ENCODE peak calls at places on chromosomes 5 and 9, in ten cellular contexts. H is activated B cell treated with CpG ODN at 0.5 μM for 24 hours, O is progenitor cell of endocrine pancreas, L is CD14-positive monocyte, Y is MCF 10A, D is colonic mucosa, V is RWPE2, A is pancreas, S is GM12865, Z is body of pancreas. G is an unnamed sample.

GRCh38 chr9:121192959-121193645 is 8.6 kb downstream of the RAB14 start:
- DNase-seq in Z (no peak), A (no peak), O (no peak), V (no peak), L (no peak), S (no peak), H (no peak), D (no peak), Y (no peak), G (no peak)

GRCh38 chr9:86046930-86047341 is 52.4 kb downstream of the GOLM1 start:
- DNase-seq in D (no peak), S (no peak), H (no peak), Y (no peak), Z (no peak), L (no peak), O (no peak), V (no peak), A (no peak), G (no peak)

GRCh38 chr5:115831163-115831768 is 10.1 kb downstream of the ATG12 start:
- DNase-seq in V (no peak), S (peak; percentile 38), Z (no peak), L (no peak), H (no peak), A (no peak), Y (peak; percentile 63), D (no peak), O (no peak), G (peak; percentile 46)

GRCh38 chr9:132744881-132745761 is 74.9 kb downstream of the GTF3C4 start:
- DNase-seq in D (no peak), Z (no peak), S (no peak), O (no peak), L (no peak), V (no peak), Y (no peak), H (no peak), A (no peak), G (no peak)

GRCh38 chr9:105024529-105024928 is 96.6 kb upstream of the ABCA1 start:
- DNase-seq in Z (no peak), H (no peak), S (no peak), D (no peak), A (no peak), L (no peak), O (no peak), V (no peak), Y (no peak), G (no peak)

GRCh38 chr9:93081081-93081529 is 14.9 kb upstream of the CARD19 start:
- DNase-seq in H (no peak), D (peak; percentile 14), O (no peak), V (no peak), Y (no peak), S (no peak), Z (peak; percentile 4), L (no peak), A (no peak), G (no peak)

GRCh38 chr9:128408963-128409431 is 11.7 kb upstream of the CERCAM start:
- DNase-seq in H (no peak), D (no peak), A (no peak), Z (no peak), L (no peak), V (no peak), O (no peak), Y (no peak), S (no peak), G (no peak)

GRCh38 chr9:121842612-121842978 is 191.2 kb downstream of the DAB2IP start:
- DNase-seq in O (no peak), Z (no peak), L (no peak), S (no peak), V (no peak), Y (peak; percentile 42), D (no peak), H (no peak), A (no peak), G (no peak)

GRCh38 chr9:127714916-127715442 is 484 bp downstream of the PTRH1 start:
- DNase-seq in Z (peak; percentile 42), D (peak; percentile 53), A (peak; percentile 76), V (peak; percentile 63), S (no peak), O (no peak), H (peak; percentile 29), Y (no peak), L (no peak), G (peak; percentile 25)

GRCh38 chr5:73028991-73029540 is 73.2 kb downstream of the FCHO2 start:
- DNase-seq in S (no peak), V (no peak), D (no peak), Z (no peak), O (no peak), H (no peak), A (no peak), L (no peak), Y (no peak), G (no peak)

GRCh38 chr5:73027816-73028215 is 72.0 kb downstream of the FCHO2 start:
- DNase-seq in H (no peak), A (no peak), O (no peak), Z (no peak), D (no peak), Y (no peak), V (no peak), S (no peak), L (no peak), G (no peak)

GRCh38 chr5:73030995-73031394 is 75.2 kb downstream of the FCHO2 start:
- DNase-seq in Y (peak; percentile 66), L (no peak), O (peak; percentile 17), Z (no peak), V (no peak), A (no peak), D (no peak), H (no peak), S (no peak), G (peak; percentile 67)

GRCh38 chr5:73030531-73030930 is 74.7 kb downstream of the FCHO2 start:
- DNase-seq in H (no peak), A (no peak), O (no peak), V (no peak), L (no peak), Z (no peak), D (no peak), Y (peak; percentile 5), S (no peak), G (peak; percentile 29)

DNA sequence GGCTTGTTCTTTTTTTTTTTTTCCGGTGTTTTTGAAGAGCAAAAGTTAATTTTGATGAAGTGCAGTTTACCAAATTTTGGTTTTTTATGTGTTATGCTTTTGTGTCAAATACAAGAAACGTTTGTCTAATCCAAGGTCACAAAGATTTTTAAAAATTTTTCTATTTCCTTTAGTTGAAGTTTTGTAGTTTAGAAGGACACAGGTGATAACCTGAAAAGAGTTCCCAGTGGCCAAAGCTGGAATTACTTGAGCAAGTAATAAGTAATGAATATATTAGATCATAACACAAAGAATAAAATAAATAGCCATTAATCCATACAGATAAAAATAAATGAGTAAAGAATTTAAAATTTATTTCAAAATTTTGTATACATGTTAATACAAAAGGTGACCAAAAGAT is 71.5 kb downstream of the FCHO2 start:
- DNase-seq in O (no peak), D (no peak), Z (no peak), A (no peak), S (no peak), H (no peak), Y (peak; percentile 4), V (no peak), L (no peak), G (no peak)
- TF ChIP-seq CTCF in O (peak; percentile 49), D (no peak), Z (no peak), A (peak; percentile 11), S (peak; percentile 2), H (no peak), Y (no peak), V (peak; percentile 33), L (peak; percentile 10), G (no peak)

GRCh38 chr5:65102826-65103673 is 334.3 kb downstream of the CWC27 start:
- DNase-seq in V (no peak), L (no peak), S (peak; percentile 81), A (peak; percentile 73), Z (peak; percentile 63), D (peak; percentile 57), H (peak; percentile 57), O (no peak), Y (peak; percentile 42), G (peak; percentile 71)
- TF ChIP-seq CTCF in V (peak; percentile 51), L (peak; percentile 22), S (peak; percentile 17), A (no peak), Z (no peak), D (no peak), H (no peak), O (no peak), Y (peak; percentile 9), G (peak; percentile 29)

GRCh38 chr9:32398207-32398606 is 13.8 kb downstream of the ACO1 start:
- DNase-seq in A (no peak), S (no peak), Z (no peak), V (no peak), O (no peak), Y (peak; percentile 11), H (no peak), D (no peak), L (no peak), G (no peak)

GRCh38 chr9:32399110-32399815 is 14.8 kb downstream of the ACO1 start:
- DNase-seq in V (no peak), O (no peak), H (no peak), Y (no peak), D (no peak), S (no peak), A (no peak), L (no peak), Z (no peak), G (no peak)

GRCh38 chr9:32394381-32395049 is 10.1 kb downstream of the ACO1 start:
- DNase-seq in S (no peak), V (no peak), A (no peak), Z (peak; percentile 47), O (no peak), L (no peak), D (no peak), Y (peak; percentile 6), H (no peak), G (no peak)

GRCh38 chr9:32401471-32401870 is 17.0 kb downstream of the ACO1 start:
- DNase-seq in V (no peak), S (no peak), D (no peak), Z (no peak), O (no peak), Y (no peak), A (no peak), L (no peak), H (no peak), G (no peak)

GRCh38 chr9:32395483-32396216 is 11.2 kb downstream of the ACO1 start:
- DNase-seq in H (no peak), O (no peak), Y (peak; percentile 92), L (no peak), V (peak; percentile 77), A (no peak), S (no peak), D (no peak), Z (no peak), G (peak; percentile 18)
- TF ChIP-seq CTCF in H (no peak), O (no peak), Y (no peak), L (no peak), V (peak; percentile 44), A (no peak), S (no peak), D (no peak), Z (no peak), G (no peak)

GRCh38 chr5:35938518-35939227 is at the start of gene CAPSL:
- DNase-seq in L (no peak), S (peak; percentile 74), Z (peak; percentile 88), Y (peak; percentile 57), D (peak; percentile 27), O (peak; percentile 68), H (no peak), V (no peak), A (no peak), G (peak; percentile 30)

DNA sequence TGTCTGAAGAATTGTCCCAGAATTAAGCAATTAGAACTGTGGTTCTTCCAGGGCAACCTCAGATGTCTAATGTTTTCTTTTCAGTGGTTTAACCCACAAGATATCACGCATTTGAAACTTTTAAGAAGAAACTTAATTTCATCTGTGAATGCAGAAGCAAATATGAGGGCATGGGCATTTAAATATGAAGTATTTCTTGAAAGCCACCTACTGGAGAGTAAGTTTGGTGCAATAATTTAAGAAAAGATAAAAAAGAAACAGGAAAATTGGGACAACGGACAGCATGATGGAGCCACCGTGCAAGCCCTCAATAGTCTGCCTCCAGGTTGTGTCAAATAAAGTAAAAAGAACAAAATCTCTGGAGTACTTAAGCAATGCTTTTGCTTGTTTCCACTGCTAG is 1.2 kb upstream of the CAPSL start:
- DNase-seq in H (no peak), D (no peak), S (no peak), Z (no peak), V (no peak), Y (no peak), A (no peak), O (no peak), L (no peak), G (no peak)
- TF ChIP-seq CTCF in H (no peak), D (no peak), S (no peak), Z (no peak), V (peak; percentile 44), Y (peak; percentile 6), A (no peak), O (peak; percentile 27), L (peak; percentile 13), G (no peak)

G was measured in Calu3.